ENCODE peak calls at places on chromosomes 5 and 9, in five cellular contexts. B is cardiac muscle cell, P is neural progenitor cell, Y is breast epithelium, L is colonic mucosa. H is an unnamed sample.

GRCh38 chr5:156991714-156992113 is 28.7 kb upstream of the TIMD4 start:
- DNase-seq in B (no peak), P (no peak), Y (no peak), L (no peak), H (peak)

GRCh38 chr9:37994639-37995347 is 74.2 kb downstream of the SHB start:
- DNase-seq in B (peak), P (no peak), Y (no peak), L (peak), H (peak)

GRCh38 chr5:20617876-20618275 is 629.9 kb upstream of the CDH18 start:
- DNase-seq in B (no peak), P (peak), Y (no peak), L (no peak), H (no peak)

GRCh38 chr5:148972396-148972795 is 90.5 kb downstream of the SH3TC2 start:
- DNase-seq in B (no peak), P (no peak), Y (no peak), L (no peak), H (no peak)

GRCh38 chr9:87694236-87694755 is 31.6 kb upstream of the CTSL start:
- DNase-seq in B (no peak), P (no peak), Y (no peak), L (no peak), H (no peak)

GRCh38 chr5:108260105-108260857 is 121.6 kb downstream of the FBXL17 start:
- DNase-seq in B (peak), P (peak), Y (peak), L (peak), H (peak)

GRCh38 chr9:126932871-126933321 is 18.3 kb downstream of the RALGPS1 start:
- DNase-seq in B (no peak), P (peak), Y (no peak), L (no peak), H (no peak)

GRCh38 chr5:159257007-159257406 is 6.1 kb upstream of the UBLCP1 start:
- DNase-seq in B (no peak), P (no peak), Y (no peak), L (no peak), H (no peak)

GRCh38 chr9:81032030-81032572 is 657.2 kb downstream of the TLE1 start:
- DNase-seq in B (peak), P (no peak), Y (no peak), L (no peak), H (no peak)

GRCh38 chr9:7147136-7148090 is 389.6 kb downstream of the KDM4C start:
- DNase-seq in B (no peak), P (no peak), Y (no peak), L (no peak), H (no peak)

GRCh38 chr9:78626971-78627370 is 330.0 kb downstream of the PSAT1 start:
- DNase-seq in B (no peak), P (no peak), Y (no peak), L (no peak), H (no peak)

GRCh38 chr5:2832394-2832793 is 80.9 kb upstream of the IRX2 start:
- DNase-seq in B (no peak), P (peak), Y (no peak), L (no peak), H (no peak)

GRCh38 chr9:93467462-93467861 is 14.1 kb upstream of the FAM120AOS start:
- DNase-seq in B (no peak), P (no peak), Y (no peak), L (peak), H (no peak)

GRCh38 chr9:3858961-3859360 is 333.2 kb upstream of the RFX3 start:
- DNase-seq in B (no peak), P (no peak), Y (no peak), L (no peak), H (no peak)

GRCh38 chr9:120478208-120478607 is 101.8 kb downstream of the CDK5RAP2 start:
- DNase-seq in B (peak), P (no peak), Y (no peak), L (peak), H (peak)

GRCh38 chr9:22469928-22470544 is 23.4 kb downstream of the DMRTA1 start:
- DNase-seq in B (peak), P (peak), Y (no peak), L (peak), H (peak)

GRCh38 chr5:91302335-91302734 is 80.8 kb downstream of the ARRDC3 start:
- DNase-seq in B (peak), P (peak), Y (no peak), L (no peak), H (no peak)

GRCh38 chr5:177511181-177511580 is 1.6 kb upstream of the DOK3 start:
- DNase-seq in B (no peak), P (no peak), Y (no peak), L (no peak), H (no peak)

GRCh38 chr9:109114670-109115069 is 5.1 kb downstream of the TMEM245 start:
- DNase-seq in B (peak), P (no peak), Y (no peak), L (no peak), H (no peak)

GRCh38 chr5:174410716-174411512 is 313.5 kb upstream of the MSX2 start:
- DNase-seq in B (no peak), P (no peak), Y (no peak), L (no peak), H (no peak)

GRCh38 chr9:78288214-78288892 is 8.6 kb upstream of the PSAT1 start:
- DNase-seq in B (no peak), P (no peak), Y (peak), L (no peak), H (no peak)

GRCh38 chr9:78778314-78778713 is 481.4 kb downstream of the PSAT1 start:
- DNase-seq in B (no peak), P (no peak), Y (no peak), L (no peak), H (no peak)

GRCh38 chr5:155530046-155530445 is 516.5 kb downstream of the KIF4B start:
- DNase-seq in B (no peak), P (no peak), Y (no peak), L (no peak), H (no peak)

GRCh38 chr5:17379188-17379951 is 118.7 kb upstream of the TAF11L2 start:
- DNase-seq in B (peak), P (no peak), Y (no peak), L (no peak), H (no peak)

GRCh38 chr5:7244977-7245376 is 151.0 kb upstream of the ADCY2 start:
- DNase-seq in B (no peak), P (no peak), Y (no peak), L (no peak), H (no peak)

GRCh38 chr9:14962193-14962899 is 52.1 kb upstream of the FREM1 start:
- DNase-seq in B (peak), P (no peak), Y (peak), L (no peak), H (no peak)

GRCh38 chr5:130110333-130110732 is 206.1 kb downstream of the CHSY3 start:
- DNase-seq in B (peak), P (no peak), Y (no peak), L (no peak), H (no peak)

GRCh38 chr5:60259730-60260129 is 366.2 kb upstream of the PDE4D start:
- DNase-seq in B (no peak), P (no peak), Y (no peak), L (no peak), H (no peak)

GRCh38 chr5:5360878-5361520 is 61.5 kb upstream of the ICE1 start:
- DNase-seq in B (no peak), P (peak), Y (no peak), L (no peak), H (no peak)

GRCh38 chr9:95435074-95435728 is 81.6 kb downstream of the PTCH1 start:
- DNase-seq in B (no peak), P (no peak), Y (no peak), L (no peak), H (no peak)

GRCh38 chr5:52809884-52810283 is 22.2 kb downstream of the ITGA1 start:
- DNase-seq in B (no peak), P (no peak), Y (no peak), L (no peak), H (no peak)

GRCh38 chr9:128523199-128523925 is 18.8 kb downstream of the GLE1 start:
- DNase-seq in B (peak), P (peak), Y (no peak), L (no peak), H (no peak)

GRCh38 chr9:34459941-34460340 is 1.3 kb downstream of the DNAI1 start:
- DNase-seq in B (no peak), P (no peak), Y (no peak), L (no peak), H (no peak)

GRCh38 chr5:159097461-159098284 is 2.0 kb downstream of the EBF1 start:
- DNase-seq in B (peak), P (peak), Y (no peak), L (no peak), H (no peak)

GRCh38 chr5:123960526-123960925 is 448.5 kb downstream of the CSNK1G3 start:
- DNase-seq in B (no peak), P (no peak), Y (no peak), L (no peak), H (no peak)

GRCh38 chr5:79070002-79070567 is 518 bp downstream of the BHMT2 start:
- DNase-seq in B (peak), P (no peak), Y (no peak), L (no peak), H (no peak)

GRCh38 chr5:79074641-79075040 is 5.1 kb downstream of the BHMT2 start:
- DNase-seq in B (peak), P (no peak), Y (no peak), L (no peak), H (no peak)

GRCh38 chr5:79069488-79070001 is at the start of the genes BHMT2 and DMGDH:
- DNase-seq in B (peak), P (no peak), Y (no peak), L (no peak), H (no peak)
- H3K4me3 ChIP-seq in B (no peak), P (no peak), Y (peak), L (peak), H (no peak)

GRCh38 chr9:82467478-82467877 is 478.9 kb downstream of the SPATA31D1 start:
- DNase-seq in B (no peak), P (no peak), Y (no peak), L (no peak), H (no peak)

GRCh38 chr9:82466616-82467251 is 478.2 kb downstream of the SPATA31D1 start:
- DNase-seq in B (peak), P (peak), Y (no peak), L (no peak), H (no peak)
- TF ChIP-seq CTCF in B (peak), P (peak), Y (no peak), L (no peak), H (no peak)

DNA sequence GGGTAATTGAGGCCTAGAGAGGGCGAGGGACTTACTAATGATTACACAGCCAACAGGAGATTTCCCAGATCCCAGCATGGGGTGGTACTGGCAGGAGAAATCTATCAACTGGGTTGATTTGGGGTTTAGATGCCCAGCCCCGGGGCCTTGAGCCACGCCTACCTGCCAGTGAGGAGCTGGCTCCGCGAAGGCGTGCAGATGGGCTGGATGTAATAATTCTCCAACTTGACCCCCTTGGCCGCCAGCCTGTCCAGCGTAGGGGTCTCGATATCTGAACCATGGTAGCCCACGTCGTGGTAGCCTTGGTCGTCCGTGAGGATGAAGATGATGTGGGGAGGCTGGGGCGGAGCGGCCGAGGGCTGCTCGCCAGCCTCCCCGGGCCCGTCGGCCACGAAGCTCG is 804 bp downstream of the ARSI start:
- DNase-seq in B (no peak), P (peak), Y (no peak), L (no peak), H (no peak)
- H3K4me3 ChIP-seq in B (peak), P (peak), Y (peak), L (no peak), H (no peak)

GRCh38 chr5:96177303-96177869 is 215.7 kb upstream of the ELL2 start:
- DNase-seq in B (peak), P (no peak), Y (no peak), L (no peak), H (no peak)

GRCh38 chr5:96176022-96176421 is 214.4 kb upstream of the ELL2 start:
- DNase-seq in B (peak), P (no peak), Y (no peak), L (no peak), H (no peak)

GRCh38 chr5:96172436-96172835 is 210.8 kb upstream of the ELL2 start:
- DNase-seq in B (peak), P (no peak), Y (no peak), L (no peak), H (no peak)

GRCh38 chr5:96180684-96181083 is 219.0 kb upstream of the ELL2 start:
- DNase-seq in B (no peak), P (no peak), Y (no peak), L (no peak), H (no peak)

DNA sequence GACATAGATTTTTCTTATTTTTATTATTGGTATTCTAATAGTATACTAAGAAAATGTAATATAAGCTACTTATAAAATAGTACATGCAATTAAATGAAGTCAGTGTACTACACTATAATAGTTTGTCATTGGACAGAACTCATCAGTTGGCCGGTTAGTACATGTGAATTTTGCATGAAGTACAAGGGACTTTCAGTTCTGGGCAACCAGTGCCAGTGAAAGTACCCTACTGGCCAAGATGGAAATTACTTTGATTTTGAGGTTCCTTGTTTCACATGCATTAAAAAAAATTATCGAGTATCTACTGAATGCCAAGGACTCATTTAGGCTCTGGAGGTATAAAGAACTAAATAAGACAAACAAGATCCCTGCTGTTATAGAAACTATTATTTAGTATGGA is 213.4 kb upstream of the ELL2 start:
- DNase-seq in B (peak), P (no peak), Y (no peak), L (no peak), H (no peak)
- TF ChIP-seq CTCF in B (peak), P (peak), Y (no peak), L (peak), H (peak)

GRCh38 chr5:71714911-71715310 is 4.2 kb upstream of the CARTPT start:
- DNase-seq in B (no peak), P (no peak), Y (no peak), L (no peak), H (no peak)

GRCh38 chr5:71719092-71719964 is at the start of gene CARTPT:
- DNase-seq in B (peak), P (peak), Y (no peak), L (no peak), H (no peak)
- H3K4me3 ChIP-seq in B (no peak), P (peak), Y (no peak), L (no peak), H (no peak)

H was measured in HL-60.